ENCODE peak calls at places on chromosome 11, in six cellular contexts. R is stimulated activated CD4-positive, alpha-beta T cell treated with anti-CD3 and anti-CD28 coated beads, Interleukin-12 subunit alpha, Interleukin-12 subunit beta, amount 100 ng/mL, for 4 hours; F is BJ; G is CD8-positive, alpha-beta memory T cell; N is HS-5; O is NCI-H1694 treated with DMSO at 0.1 percent for 48 hours. B is an unnamed sample.
A peak's percentile ranks its signal among the peaks of the same experiment; 100 is the strongest.

GRCh38 chr11:45596571-45596970 is 68.9 kb downstream of the CHST1 start:
- DNase-seq in O (no peak), N (no peak), R (no peak), G (no peak), F (no peak), B (no peak)

GRCh38 chr11:58495906-58496305 is 12.0 kb downstream of the OR5B21 start:
- DNase-seq in O (no peak), F (no peak), G (no peak), N (no peak), R (no peak), B (no peak)

GRCh38 chr11:69523453-69523852 is 42.0 kb downstream of the LINC01488 start:
- DNase-seq in O (no peak), R (no peak), N (no peak), F (no peak), G (no peak), B (no peak)

GRCh38 chr11:9573775-9574555 is 495 bp downstream of the WEE1 start:
- DNase-seq in O (no peak), N (no peak), R (no peak), G (no peak), F (no peak), B (no peak)

GRCh38 chr11:88428959-88429358 is 91.4 kb upstream of the CTSC start:
- DNase-seq in R (no peak), O (no peak), N (no peak), F (no peak), G (no peak), B (no peak)

GRCh38 chr11:363948-364761 is 5.1 kb upstream of the B4GALNT4 start:
- DNase-seq in F (no peak), G (peak; percentile 58), R (peak; percentile 45), N (peak; percentile 13), O (peak; percentile 42), B (peak; percentile 85)

GRCh38 chr11:67321313-67321871 is 18.1 kb downstream of the SSH3 start:
- DNase-seq in O (no peak), G (no peak), R (no peak), F (no peak), N (no peak), B (no peak)

GRCh38 chr11:125569913-125570621 is 790 bp downstream of the EI24 start:
- DNase-seq in G (no peak), R (no peak), N (no peak), F (no peak), O (no peak), B (no peak)

GRCh38 chr11:107282195-107282594 is 175.4 kb downstream of the CWF19L2 start:
- DNase-seq in F (no peak), R (no peak), O (no peak), G (no peak), N (no peak), B (peak; percentile 16)

GRCh38 chr11:17611049-17611448 is 64.0 kb downstream of the OTOG start:
- DNase-seq in N (no peak), R (no peak), G (no peak), O (no peak), F (no peak), B (no peak)

GRCh38 chr11:33515347-33515746 is 185.3 kb downstream of the C11orf91 start:
- DNase-seq in F (no peak), N (no peak), G (no peak), O (no peak), R (no peak), B (no peak)

GRCh38 chr11:133522344-133522743 is 10.0 kb downstream of the OPCML start:
- DNase-seq in F (no peak), R (no peak), N (no peak), G (no peak), O (no peak), B (no peak)

GRCh38 chr11:119747868-119748660 is 19.1 kb upstream of the NECTIN1 start:
- DNase-seq in O (no peak), F (no peak), G (no peak), R (no peak), N (no peak), B (peak; percentile 34)

GRCh38 chr11:65444314-65445051 is 21.9 kb downstream of the NEAT1 start:
- DNase-seq in G (no peak), R (no peak), O (no peak), F (no peak), N (no peak), B (no peak)

GRCh38 chr11:108669711-108670110 is 4.8 kb downstream of the DDX10 start:
- DNase-seq in O (no peak), G (no peak), R (no peak), N (no peak), F (no peak), B (peak; percentile 47)

GRCh38 chr11:62427630-62428233 is 8.9 kb downstream of the SCGB1A1 start:
- DNase-seq in O (no peak), R (no peak), F (no peak), G (no peak), N (no peak), B (no peak)

B was measured in Caco-2.